ENCODE peak calls at places on chromosomes 7 and 10, in seven cellular contexts. A is GM23248, R is endothelial cell of umbilical vein, I is PC-9, L is MM.1S, Y is K562, K is hepatocyte. T is an unnamed sample.

GRCh38 chr7:80922254-80923049 is 3.6 kb upstream of the SEMA3C start:
- DNase-seq in A (no peak), R (no peak), I (peak; percentile 49), L (no peak), Y (no peak), K (peak; percentile 29), T (no peak)

GRCh38 chr10:12975266-12975665 is 26.2 kb downstream of the CCDC3 start:
- DNase-seq in A (no peak), R (no peak), I (no peak), L (peak; percentile 10), Y (no peak), K (peak; percentile 43), T (no peak)

GRCh38 chr7:221996-222715 is 29.8 kb downstream of the FAM20C start:
- DNase-seq in A (no peak), R (no peak), I (no peak), L (no peak), Y (no peak), K (no peak), T (no peak)

GRCh38 chr7:42342381-42342780 is 105.4 kb upstream of the GLI3 start:
- DNase-seq in A (no peak), R (no peak), I (no peak), L (no peak), Y (no peak), K (no peak), T (no peak)

GRCh38 chr10:73876971-73877370 is 2.6 kb upstream of the CAMK2G start:
- DNase-seq in A (peak; percentile 80), R (no peak), I (peak; percentile 35), L (peak; percentile 1), Y (no peak), K (no peak), T (no peak)

GRCh38 chr10:35451103-35452016 is 115.1 kb downstream of the CCNY start:
- DNase-seq in A (peak; percentile 19), R (no peak), I (no peak), L (no peak), Y (no peak), K (no peak), T (no peak)

GRCh38 chr7:158996214-158997109 is 140.1 kb downstream of the DYNC2I1 start:
- DNase-seq in A (no peak), R (no peak), I (no peak), L (no peak), Y (no peak), K (no peak), T (no peak)

GRCh38 chr7:2617710-2617975 is 14.1 kb upstream of the TTYH3 start:
- DNase-seq in A (no peak), R (no peak), I (no peak), L (no peak), Y (no peak), K (no peak), T (no peak)

GRCh38 chr10:80462277-80462985 is 8.3 kb downstream of the TSPAN14 start:
- DNase-seq in A (peak; percentile 56), R (peak; percentile 76), I (no peak), L (no peak), Y (no peak), K (no peak), T (no peak)

GRCh38 chr7:131164025-131164899 is 163.4 kb upstream of the MKLN1 start:
- DNase-seq in A (peak; percentile 91), R (peak; percentile 11), I (peak; percentile 38), L (no peak), Y (no peak), K (no peak), T (no peak)

GRCh38 chr7:91240546-91240945 is 23.7 kb upstream of the FZD1 start:
- DNase-seq in A (peak; percentile 83), R (no peak), I (no peak), L (no peak), Y (no peak), K (no peak), T (no peak)

GRCh38 chr10:62805139-62806092 is 896 bp downstream of the ADO start:
- DNase-seq in A (peak; percentile 84), R (peak; percentile 51), I (peak; percentile 46), L (peak; percentile 41), Y (peak; percentile 41), K (peak; percentile 67), T (no peak)

GRCh38 chr10:128527730-128528129 is 401.5 kb upstream of the MKI67 start:
- DNase-seq in A (no peak), R (no peak), I (no peak), L (no peak), Y (no peak), K (no peak), T (no peak)

GRCh38 chr10:78053201-78053868 is 19.7 kb downstream of the RPS24 start:
- DNase-seq in A (peak; percentile 89), R (no peak), I (no peak), L (no peak), Y (no peak), K (no peak), T (no peak)

GRCh38 chr10:111222961-111223360 is 146.1 kb downstream of the ADRA2A start:
- DNase-seq in A (no peak), R (no peak), I (no peak), L (no peak), Y (no peak), K (no peak), T (no peak)

GRCh38 chr7:126026421-126027088 is 1096.9 kb upstream of the POT1 start:
- DNase-seq in A (no peak), R (no peak), I (no peak), L (no peak), Y (no peak), K (no peak), T (no peak)

GRCh38 chr10:90920986-90921643 is at the start of gene ANKRD1:
- DNase-seq in A (peak; percentile 74), R (peak; percentile 97), I (peak; percentile 72), L (no peak), Y (no peak), K (peak; percentile 79), T (no peak)

GRCh38 chr10:70066190-70066589 is 13.5 kb downstream of the MACROH2A2 start:
- DNase-seq in A (no peak), R (no peak), I (no peak), L (no peak), Y (no peak), K (no peak), T (no peak)

GRCh38 chr10:8794860-8795259 is 740.4 kb downstream of the GATA3 start:
- DNase-seq in A (no peak), R (no peak), I (no peak), L (no peak), Y (no peak), K (no peak), T (peak; percentile 10)

DNA sequence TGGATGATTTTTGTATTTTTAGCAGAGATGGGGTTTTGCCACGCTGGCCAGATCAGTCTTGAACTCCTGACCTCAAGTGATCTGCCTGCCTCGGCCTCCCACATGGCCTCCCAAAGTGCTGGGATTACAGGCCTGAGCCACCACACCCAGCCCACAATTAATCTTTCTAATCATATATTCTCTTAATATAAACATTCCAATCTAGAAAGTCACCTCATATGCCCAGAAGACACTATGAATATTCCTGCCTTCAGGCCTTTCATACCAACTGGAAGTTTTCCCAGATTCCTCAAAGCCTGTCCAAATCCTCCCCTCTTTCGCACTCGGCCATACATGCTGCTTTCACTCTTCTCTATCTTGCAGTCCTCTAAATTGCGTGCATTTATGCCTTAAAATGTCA is 32.6 kb downstream of the PDZD8 start:
- DNase-seq in A (peak; percentile 73), R (no peak), I (no peak), L (no peak), Y (no peak), K (no peak), T (no peak)
- H3K27ac ChIP-seq in A (peak overlapping the region; percentile 73), R (no peak overlapping the region), I (peak overlapping the region; percentile 56), L (no peak overlapping the region), Y (no peak overlapping the region), K (no peak overlapping the region), T (no peak overlapping the region)

GRCh38 chr7:79453558-79454324 is at the start of gene MAGI2:
- DNase-seq in A (peak; percentile 83), R (peak; percentile 91), I (peak; percentile 38), L (peak; percentile 18), Y (no peak), K (peak; percentile 89), T (no peak)

GRCh38 chr7:79451580-79451979 is 1.9 kb downstream of the MAGI2 start:
- DNase-seq in A (no peak), R (no peak), I (no peak), L (no peak), Y (no peak), K (no peak), T (no peak)

GRCh38 chr7:79453266-79453557 is 255 bp downstream of the MAGI2 start:
- DNase-seq in A (no peak), R (no peak), I (no peak), L (no peak), Y (no peak), K (no peak), T (no peak)

GRCh38 chr7:79452032-79452494 is 1.4 kb downstream of the MAGI2 start:
- DNase-seq in A (peak; percentile 95), R (peak; percentile 88), I (peak; percentile 59), L (no peak), Y (no peak), K (peak; percentile 93), T (no peak)

GRCh38 chr7:79452495-79453265 is 787 bp downstream of the MAGI2 start:
- DNase-seq in A (peak; percentile 65), R (peak; percentile 52), I (peak; percentile 3), L (no peak), Y (no peak), K (peak; percentile 46), T (no peak)
- TF ChIP-seq EZH2 in A (no peak), R (no peak), I (no peak), L (no peak), Y (no peak), K (no peak), T (no peak)

DNA sequence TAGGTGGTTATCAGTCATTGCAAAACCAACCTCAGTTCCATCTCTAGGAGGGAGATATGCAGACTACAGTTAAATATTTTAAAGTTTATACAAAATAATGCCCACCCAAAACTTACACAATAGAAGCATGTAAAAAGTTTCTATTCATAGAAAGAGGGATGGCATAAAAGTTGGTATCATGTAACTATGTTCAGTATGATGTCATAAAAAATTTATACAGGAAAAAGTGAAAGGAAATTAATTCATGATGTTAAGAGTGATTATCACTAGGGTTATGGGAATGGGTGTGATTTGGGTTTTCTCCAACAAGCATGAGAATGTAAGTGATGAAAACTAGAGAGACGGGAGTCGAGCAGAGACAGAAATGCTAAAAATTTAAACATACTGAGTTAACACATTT is 52.8 kb downstream of the GDI2 start:
- DNase-seq in A (no peak), R (no peak), I (no peak), L (no peak), Y (no peak), K (no peak), T (no peak)
- H3K36me3 ChIP-seq in A (peaks cover 85% of the 10 kb centered on the region), R (peaks cover 24% of the 10 kb centered on the region), I (peaks cover 19% of the 10 kb centered on the region), L (peaks cover 20% of the 10 kb centered on the region), Y (peaks cover 93% of the 10 kb centered on the region), K (no peaks in the 10 kb centered on the region), T (peaks cover 90% of the 10 kb centered on the region)

GRCh38 chr7:77328669-77329068 is 87.5 kb downstream of the GSAP start:
- DNase-seq in A (peak; percentile 77), R (peak; percentile 58), I (no peak), L (no peak), Y (no peak), K (no peak), T (no peak)

GRCh38 chr7:77327067-77327931 is 88.8 kb downstream of the GSAP start:
- DNase-seq in A (peak; percentile 89), R (peak; percentile 21), I (peak; percentile 33), L (peak; percentile 49), Y (no peak), K (peak; percentile 65), T (no peak)

GRCh38 chr7:77330169-77330882 is 85.8 kb downstream of the GSAP start:
- DNase-seq in A (peak; percentile 57), R (peak; percentile 88), I (no peak), L (peak; percentile 68), Y (no peak), K (no peak), T (peak; percentile 22)

GRCh38 chr7:77327932-77328628 is 88.1 kb downstream of the GSAP start:
- DNase-seq in A (peak; percentile 40), R (peak; percentile 40), I (no peak), L (no peak), Y (no peak), K (no peak), T (peak; percentile 37)

GRCh38 chr7:77329466-77330168 is 86.5 kb downstream of the GSAP start:
- DNase-seq in A (no peak), R (peak; percentile 13), I (no peak), L (no peak), Y (no peak), K (no peak), T (no peak)
- H3K27ac ChIP-seq in A (no peak overlapping the region), R (peak overlapping the region; percentile 56), I (no peak overlapping the region), L (peak overlapping the region; percentile 70), Y (no peak overlapping the region), K (no peak overlapping the region), T (no peak overlapping the region)

T was measured in DND-41.